ENCODE peak calls at places on chromosomes 1 and 21, in eight cellular contexts. R is fibroblast of lung, Z is brain microvascular endothelial cell, X is BE2C, A is IMR-90, W is left ventricle myocardium inferior, V is tibial nerve, F is psoas muscle. B is an unnamed sample. For H3K36me3, the result is how much of the 10 kb centered on the place peaks cover.

GRCh38 chr21:42081138-42081537 is 10.0 kb downstream of the UMODL1 start:
- DNase-seq in X (no peak), Z (peak), F (no peak), R (no peak), W (no peak), V (no peak), A (no peak), B (no peak)

GRCh38 chr1:54721719-54722118 is 6.1 kb downstream of the TTC4 start:
- DNase-seq in X (no peak), R (no peak), V (no peak), F (no peak), W (no peak), Z (no peak), A (no peak), B (no peak)

GRCh38 chr1:167472729-167473529 is 45.4 kb downstream of the CD247 start:
- DNase-seq in F (no peak), V (no peak), W (no peak), A (no peak), R (no peak), X (no peak), Z (no peak), B (no peak)

GRCh38 chr1:155940531-155940992 is 876 bp upstream of the RXFP4 start:
- DNase-seq in F (no peak), Z (no peak), V (no peak), R (peak), A (peak), W (no peak), X (peak), B (peak)

GRCh38 chr1:215279682-215280081 is 197.1 kb downstream of the KCNK2 start:
- DNase-seq in Z (no peak), W (no peak), A (no peak), X (no peak), F (no peak), V (no peak), R (no peak), B (no peak)

GRCh38 chr1:206570529-206570928 is 41.7 kb downstream of the EIF2D start:
- DNase-seq in W (no peak), R (no peak), V (no peak), F (no peak), X (no peak), Z (no peak), A (no peak), B (no peak)

GRCh38 chr1:232038704-232039103 is 412.1 kb downstream of the DISC1 start:
- DNase-seq in R (no peak), X (peak), A (no peak), Z (no peak), V (no peak), W (peak), F (no peak), B (no peak)

GRCh38 chr1:159980786-159981185 is 26.7 kb upstream of the SLAMF9 start:
- DNase-seq in A (no peak), F (no peak), W (no peak), Z (no peak), V (no peak), X (no peak), R (no peak), B (no peak)

GRCh38 chr1:206760590-206760989 is 10.0 kb upstream of the IL19 start:
- DNase-seq in X (no peak), R (no peak), W (no peak), A (no peak), F (no peak), V (no peak), Z (no peak), B (no peak)

GRCh38 chr1:206442101-206442500 is 28.2 kb upstream of the IKBKE start:
- DNase-seq in V (no peak), W (no peak), F (no peak), A (peak), R (peak), Z (peak), X (no peak), B (peak)

GRCh38 chr1:71071720-71072119 is 9.1 kb downstream of the ZRANB2 start:
- DNase-seq in F (no peak), Z (no peak), A (no peak), R (no peak), W (no peak), X (no peak), V (no peak), B (no peak)
- H3K36me3 ChIP-seq in F (half or more), Z (half or more), A (under half), R (under half), W (half or more), X (under half), V (under half), B (half or more)

GRCh38 chr1:170545476-170545875 is 13.5 kb downstream of the GORAB start:
- DNase-seq in Z (peak), F (no peak), A (peak), V (no peak), W (no peak), R (peak), X (no peak), B (no peak)

GRCh38 chr1:170548497-170548896 is 16.5 kb downstream of the GORAB start:
- DNase-seq in X (no peak), Z (no peak), A (no peak), V (no peak), R (no peak), W (no peak), F (no peak), B (no peak)

DNA sequence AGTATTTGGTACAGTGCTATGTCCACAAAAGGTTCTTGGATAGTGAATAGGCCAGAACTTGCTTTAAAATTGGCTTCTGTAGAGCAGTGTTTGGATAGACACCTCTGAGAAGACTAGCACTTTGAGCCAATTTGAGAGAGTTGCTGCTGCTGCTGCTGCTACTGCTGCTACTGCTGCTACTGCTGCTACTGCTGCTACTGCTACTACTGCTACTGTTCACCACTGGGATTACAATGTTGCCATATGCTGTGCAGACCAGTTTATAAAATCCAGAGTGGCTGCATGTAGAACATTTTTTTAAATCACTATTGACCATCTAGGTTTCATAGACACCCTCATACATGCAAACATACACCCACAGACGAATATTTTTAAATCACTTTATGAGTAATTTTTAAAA is 15.3 kb downstream of the GORAB start:
- DNase-seq in A (no peak), W (no peak), Z (no peak), V (no peak), X (no peak), R (no peak), F (no peak), B (no peak)
- H3K36me3 ChIP-seq in A (under half), W (half or more), Z (half or more), V (under half), X (under half), R (under half), F (half or more), B (half or more)

DNA sequence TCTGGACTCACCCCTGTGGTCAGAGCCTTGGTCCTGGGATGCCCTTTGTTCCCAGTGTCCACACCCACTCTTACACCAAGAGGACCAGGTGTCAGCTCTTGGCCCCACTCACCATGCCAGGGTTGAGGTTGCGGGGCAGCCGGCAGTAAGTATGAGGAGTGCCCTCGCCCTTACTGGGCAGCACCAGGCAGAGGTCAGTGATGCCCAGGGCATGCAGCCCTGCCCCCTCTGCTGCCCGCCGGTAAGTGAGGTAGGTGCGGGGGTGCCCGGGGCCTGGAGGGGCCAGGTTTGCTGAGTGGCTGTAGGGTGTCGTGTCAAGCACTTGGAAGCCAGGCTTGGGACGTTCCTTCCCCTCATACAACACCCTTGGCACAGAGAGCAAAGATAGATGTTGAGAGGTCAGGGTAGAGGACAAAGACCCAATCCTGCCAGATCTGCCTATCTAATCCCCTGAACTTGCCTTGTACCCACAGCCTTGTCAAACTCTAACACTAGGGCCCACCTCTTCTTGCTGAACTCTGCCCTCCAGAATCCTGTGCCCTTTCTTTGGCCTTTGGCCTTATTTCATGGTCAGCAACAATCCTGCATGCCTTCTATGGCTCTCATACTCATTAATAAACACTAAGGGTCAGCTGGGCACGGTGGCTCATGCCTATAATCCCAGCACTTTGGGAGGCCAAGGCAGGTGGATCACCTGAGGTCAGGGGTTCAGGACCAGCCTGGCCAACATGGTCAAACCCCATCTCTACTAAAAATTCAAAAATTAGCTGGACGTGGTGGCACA is 3.6 kb downstream of the DENND4B start:
- DNase-seq in F (no peak), Z (no peak), R (no peak), A (no peak), X (no peak), V (no peak), W (no peak), B (no peak)
- H3K36me3 ChIP-seq in F (half or more), Z (under half), R (under half), A (under half), X (under half), V (under half), W (half or more), B (under half)

GRCh38 chr21:17269760-17270159 is 243.1 kb upstream of the CXADR start:
- DNase-seq in V (no peak), R (no peak), Z (no peak), X (no peak), W (no peak), A (no peak), F (no peak), B (no peak)

GRCh38 chr21:17264182-17264581 is 248.7 kb upstream of the CXADR start:
- DNase-seq in X (no peak), V (no peak), Z (no peak), W (no peak), R (no peak), A (no peak), F (no peak), B (no peak)
- H3K36me3 ChIP-seq in X (under half), V (under half), Z (under half), W (under half), R (under half), A (under half), F (under half), B (under half)

GRCh38 chr1:36350659-36351171 is 27.3 kb upstream of the EVA1B start:
- DNase-seq in Z (peak), A (peak), X (no peak), V (no peak), W (no peak), R (peak), F (no peak), B (peak)

GRCh38 chr1:36354486-36354885 is 31.0 kb upstream of the EVA1B start:
- DNase-seq in R (no peak), Z (no peak), W (no peak), F (no peak), A (no peak), V (no peak), X (no peak), B (no peak)

GRCh38 chr1:36351222-36351977 is 28.0 kb upstream of the EVA1B start:
- DNase-seq in W (no peak), V (no peak), X (peak), Z (peak), A (peak), F (no peak), R (peak), B (peak)

GRCh38 chr1:36352141-36352909 is 28.9 kb upstream of the EVA1B start:
- DNase-seq in W (no peak), Z (no peak), X (no peak), F (no peak), A (peak), V (no peak), R (no peak), B (no peak)

GRCh38 chr1:36352910-36353878 is 29.7 kb upstream of the EVA1B start:
- DNase-seq in W (no peak), F (no peak), V (no peak), A (peak), R (peak), Z (peak), X (no peak), B (peak)
- H3K36me3 ChIP-seq in W (half or more), F (half or more), V (under half), A (under half), R (under half), Z (half or more), X (under half), B (half or more)

DNA sequence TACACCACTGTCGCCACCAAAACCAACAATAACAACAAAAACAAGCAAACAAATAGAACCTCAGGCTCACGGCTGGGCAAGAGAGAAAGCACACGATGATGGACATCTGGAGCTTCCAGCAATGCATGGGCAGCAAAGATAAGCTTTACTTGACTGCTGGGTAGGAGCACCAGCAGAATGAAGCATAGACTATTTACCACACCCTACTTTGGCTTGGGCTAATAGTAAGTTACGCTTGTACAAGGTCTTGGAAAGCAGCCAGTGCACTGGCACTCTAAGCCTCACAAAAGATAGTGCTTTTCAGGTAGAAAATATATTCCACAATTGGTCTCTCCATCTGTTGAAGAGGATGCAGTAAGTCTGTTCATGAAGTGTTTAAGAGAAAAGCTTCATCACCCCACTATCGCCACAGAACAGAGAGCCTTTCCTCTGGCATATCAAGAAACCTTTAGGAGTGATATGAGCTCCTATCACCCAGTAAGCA is 13.6 kb downstream of the ADIPOR1 start:
- DNase-seq in Z (no peak), F (no peak), R (no peak), X (no peak), V (no peak), A (no peak), W (no peak), B (no peak)
- H3K36me3 ChIP-seq in Z (half or more), F (half or more), R (under half), X (half or more), V (under half), A (under half), W (half or more), B (half or more)

GRCh38 chr1:1320666-1321448 is 3.6 kb downstream of the INTS11 start:
- DNase-seq in A (peak), R (no peak), F (no peak), X (no peak), Z (no peak), V (no peak), W (no peak), B (no peak)
- H3K36me3 ChIP-seq in A (under half), R (under half), F (under half), X (half or more), Z (under half), V (under half), W (half or more), B (under half)

GRCh38 chr1:58901008-58901407 is 117.2 kb upstream of the JUN start:
- DNase-seq in R (no peak), A (peak), F (no peak), X (no peak), V (no peak), Z (no peak), W (no peak), B (no peak)

GRCh38 chr1:58903450-58904298 is 119.8 kb upstream of the JUN start:
- DNase-seq in A (peak), X (peak), V (peak), W (peak), Z (peak), F (peak), R (peak), B (peak)

GRCh38 chr1:58904299-58905125 is 120.7 kb upstream of the JUN start:
- DNase-seq in X (no peak), V (no peak), R (no peak), A (no peak), F (no peak), W (no peak), Z (no peak), B (no peak)

GRCh38 chr1:58905126-58905490 is 121.3 kb upstream of the JUN start:
- DNase-seq in X (no peak), A (no peak), R (no peak), F (no peak), V (no peak), W (no peak), Z (no peak), B (no peak)

GRCh38 chr1:58902830-58903229 is 119.0 kb upstream of the JUN start:
- DNase-seq in A (no peak), R (no peak), F (no peak), W (no peak), V (no peak), Z (no peak), X (no peak), B (no peak)
- H3K36me3 ChIP-seq in A (under half), R (under half), F (under half), W (under half), V (under half), Z (under half), X (under half), B (under half)

B was measured in MG63.